ENCODE peak calls at places on chromosome 13, in eight cellular contexts. One of them, this sample, is unnamed. For H3K4me1, the result is how much of the 10 kb centered on the place peaks cover.

GRCh38 chr13:45737571-45738002 is 35.5 kb downstream of the CBY2 start:
- DNase-seq in keratinocyte: no peak
- DNase-seq in CD8-positive, alpha-beta memory T cell: no peak
- DNase-seq in lower lobe of right lung: no peak
- DNase-seq in heart right ventricle: no peak
- DNase-seq in neural progenitor cell: no peak
- DNase-seq in CD8-positive, alpha-beta T cell: no peak
- DNase-seq in mesendoderm: peak
- DNase-seq in this sample: no peak

GRCh38 chr13:46542833-46543232 is 10.1 kb upstream of the LRCH1 start:
- DNase-seq in keratinocyte: no peak
- DNase-seq in mesendoderm: no peak
- DNase-seq in CD8-positive, alpha-beta memory T cell: no peak
- DNase-seq in neural progenitor cell: no peak
- DNase-seq in lower lobe of right lung: no peak
- DNase-seq in CD8-positive, alpha-beta T cell: no peak
- DNase-seq in heart right ventricle: no peak
- DNase-seq in this sample: no peak

GRCh38 chr13:39913928-39914327 is 258.5 kb downstream of the COG6 start:
- DNase-seq in heart right ventricle: no peak
- DNase-seq in keratinocyte: peak
- DNase-seq in mesendoderm: no peak
- DNase-seq in CD8-positive, alpha-beta T cell: no peak
- DNase-seq in CD8-positive, alpha-beta memory T cell: no peak
- DNase-seq in neural progenitor cell: no peak
- DNase-seq in lower lobe of right lung: no peak
- DNase-seq in this sample: no peak

GRCh38 chr13:27797228-27797624 is 4.9 kb downstream of the GSX1 start:
- DNase-seq in keratinocyte: no peak
- DNase-seq in mesendoderm: peak
- DNase-seq in CD8-positive, alpha-beta T cell: no peak
- DNase-seq in heart right ventricle: no peak
- DNase-seq in CD8-positive, alpha-beta memory T cell: no peak
- DNase-seq in lower lobe of right lung: no peak
- DNase-seq in neural progenitor cell: peak
- DNase-seq in this sample: no peak

GRCh38 chr13:94667190-94667589 is 45.2 kb downstream of the SOX21 start:
- DNase-seq in neural progenitor cell: no peak
- DNase-seq in mesendoderm: no peak
- DNase-seq in lower lobe of right lung: no peak
- DNase-seq in keratinocyte: no peak
- DNase-seq in CD8-positive, alpha-beta memory T cell: no peak
- DNase-seq in heart right ventricle: no peak
- DNase-seq in CD8-positive, alpha-beta T cell: no peak
- DNase-seq in this sample: no peak

GRCh38 chr13:30338331-30338851 is 31.0 kb upstream of the KATNAL1 start:
- DNase-seq in mesendoderm: no peak
- DNase-seq in neural progenitor cell: no peak
- DNase-seq in CD8-positive, alpha-beta memory T cell: no peak
- DNase-seq in lower lobe of right lung: no peak
- DNase-seq in CD8-positive, alpha-beta T cell: no peak
- DNase-seq in heart right ventricle: no peak
- DNase-seq in keratinocyte: peak
- DNase-seq in this sample: no peak

GRCh38 chr13:62702502-62702901 is 1286.9 kb upstream of the PCDH20 start:
- DNase-seq in CD8-positive, alpha-beta memory T cell: no peak
- DNase-seq in mesendoderm: no peak
- DNase-seq in heart right ventricle: no peak
- DNase-seq in keratinocyte: no peak
- DNase-seq in lower lobe of right lung: no peak
- DNase-seq in CD8-positive, alpha-beta T cell: no peak
- DNase-seq in neural progenitor cell: no peak
- DNase-seq in this sample: no peak

GRCh38 chr13:46992383-46992952 is 95.6 kb upstream of the HTR2A start:
- DNase-seq in CD8-positive, alpha-beta T cell: no peak
- DNase-seq in lower lobe of right lung: no peak
- DNase-seq in keratinocyte: no peak
- DNase-seq in CD8-positive, alpha-beta memory T cell: no peak
- DNase-seq in mesendoderm: peak
- DNase-seq in neural progenitor cell: peak
- DNase-seq in heart right ventricle: no peak
- DNase-seq in this sample: no peak

GRCh38 chr13:32140109-32140508 is 108.5 kb downstream of the FRY start:
- DNase-seq in heart right ventricle: no peak
- DNase-seq in neural progenitor cell: no peak
- DNase-seq in lower lobe of right lung: no peak
- DNase-seq in mesendoderm: no peak
- DNase-seq in CD8-positive, alpha-beta memory T cell: no peak
- DNase-seq in keratinocyte: no peak
- DNase-seq in CD8-positive, alpha-beta T cell: no peak
- DNase-seq in this sample: no peak

GRCh38 chr13:110748271-110748670 is 34.8 kb downstream of the ING1 start:
- DNase-seq in keratinocyte: no peak
- DNase-seq in neural progenitor cell: no peak
- DNase-seq in CD8-positive, alpha-beta memory T cell: no peak
- DNase-seq in heart right ventricle: no peak
- DNase-seq in CD8-positive, alpha-beta T cell: no peak
- DNase-seq in mesendoderm: no peak
- DNase-seq in lower lobe of right lung: no peak
- DNase-seq in this sample: no peak

GRCh38 chr13:110957181-110957884 is 42.5 kb upstream of the ANKRD10 start:
- DNase-seq in neural progenitor cell: no peak
- DNase-seq in lower lobe of right lung: no peak
- DNase-seq in CD8-positive, alpha-beta T cell: no peak
- DNase-seq in mesendoderm: peak
- DNase-seq in keratinocyte: no peak
- DNase-seq in CD8-positive, alpha-beta memory T cell: no peak
- DNase-seq in heart right ventricle: no peak
- DNase-seq in this sample: no peak

GRCh38 chr13:90447735-90448103 is 899.8 kb upstream of the MIR17HG start:
- DNase-seq in lower lobe of right lung: no peak
- DNase-seq in heart right ventricle: no peak
- DNase-seq in mesendoderm: peak
- DNase-seq in keratinocyte: peak
- DNase-seq in neural progenitor cell: peak
- DNase-seq in CD8-positive, alpha-beta T cell: no peak
- DNase-seq in CD8-positive, alpha-beta memory T cell: no peak
- DNase-seq in this sample: no peak

DNA sequence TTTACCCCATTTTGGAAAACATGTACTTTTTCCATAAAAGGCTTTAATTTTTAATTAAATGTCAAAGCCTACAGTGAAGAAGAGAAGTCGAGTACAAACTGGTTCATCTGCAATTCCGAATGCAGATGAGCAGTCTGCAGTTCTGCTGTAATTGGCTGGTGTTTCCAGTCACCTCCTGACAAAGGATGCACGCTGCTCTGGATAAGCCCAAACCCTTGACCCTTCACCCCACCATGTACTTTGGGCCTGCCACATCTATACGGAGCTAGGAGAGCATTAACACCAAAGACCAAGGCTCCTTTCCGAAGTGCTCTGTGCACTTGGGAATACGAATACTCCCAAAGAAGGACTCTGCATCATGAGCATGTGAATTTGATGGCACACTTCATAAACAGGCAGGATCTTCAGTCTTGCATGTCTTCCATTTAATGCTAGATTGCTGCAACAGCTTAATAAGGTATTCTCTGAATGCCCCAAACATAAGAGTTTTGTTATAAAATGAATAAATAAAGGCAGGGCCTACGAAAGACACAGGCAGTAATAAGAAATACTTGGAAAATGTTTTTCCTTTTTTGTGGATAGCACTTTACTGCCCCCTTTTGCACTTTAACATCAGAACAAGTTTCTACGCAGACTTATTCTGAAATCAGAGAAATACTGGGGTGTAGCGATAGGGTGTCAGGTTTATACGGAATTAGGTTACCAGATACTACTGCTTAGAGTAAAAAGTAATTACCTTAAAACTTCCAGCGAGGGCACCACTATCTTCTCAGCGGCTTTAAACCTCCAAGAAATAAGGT is 15.1 kb downstream of the EFNB2 start:
- DNase-seq in CD8-positive, alpha-beta T cell: no peak
- DNase-seq in lower lobe of right lung: no peak
- DNase-seq in neural progenitor cell: peak
- DNase-seq in mesendoderm: no peak
- DNase-seq in heart right ventricle: no peak
- DNase-seq in CD8-positive, alpha-beta memory T cell: no peak
- DNase-seq in keratinocyte: no peak
- DNase-seq in this sample: no peak
- H3K4me1 ChIP-seq in CD8-positive, alpha-beta T cell: under half
- H3K4me1 ChIP-seq in lower lobe of right lung: under half
- H3K4me1 ChIP-seq in neural progenitor cell: half or more
- H3K4me1 ChIP-seq in mesendoderm: under half
- H3K4me1 ChIP-seq in heart right ventricle: under half
- H3K4me1 ChIP-seq in CD8-positive, alpha-beta memory T cell: under half
- H3K4me1 ChIP-seq in keratinocyte: half or more
- H3K4me1 ChIP-seq in this sample: under half

DNA sequence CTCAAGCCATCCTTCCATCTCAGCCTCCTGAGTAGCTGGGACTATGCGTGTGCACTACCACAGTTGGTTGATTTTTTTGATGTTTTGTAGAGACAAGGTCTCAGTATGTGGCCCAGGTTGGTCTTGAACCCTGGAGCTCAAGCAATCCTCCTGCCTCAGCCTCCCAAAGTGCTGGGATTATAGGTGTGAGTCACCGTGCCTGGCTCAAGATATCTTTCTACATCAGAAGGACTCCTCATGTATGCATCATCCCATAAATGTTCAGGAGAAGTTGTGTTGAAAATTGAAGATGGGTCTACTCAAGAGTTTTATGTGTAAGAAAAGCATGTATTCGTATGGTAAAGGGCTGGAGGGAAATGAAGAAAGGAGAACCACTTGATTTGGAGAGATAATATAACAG is 71.8 kb upstream of the STK24 start:
- DNase-seq in CD8-positive, alpha-beta T cell: no peak
- DNase-seq in keratinocyte: no peak
- DNase-seq in neural progenitor cell: no peak
- DNase-seq in CD8-positive, alpha-beta memory T cell: no peak
- DNase-seq in lower lobe of right lung: no peak
- DNase-seq in heart right ventricle: no peak
- DNase-seq in mesendoderm: no peak
- DNase-seq in this sample: no peak
- H3K4me1 ChIP-seq in CD8-positive, alpha-beta T cell: under half
- H3K4me1 ChIP-seq in keratinocyte: under half
- H3K4me1 ChIP-seq in neural progenitor cell: under half
- H3K4me1 ChIP-seq in CD8-positive, alpha-beta memory T cell: under half
- H3K4me1 ChIP-seq in lower lobe of right lung: under half
- H3K4me1 ChIP-seq in heart right ventricle: under half
- H3K4me1 ChIP-seq in mesendoderm: under half
- H3K4me1 ChIP-seq in this sample: under half

DNA sequence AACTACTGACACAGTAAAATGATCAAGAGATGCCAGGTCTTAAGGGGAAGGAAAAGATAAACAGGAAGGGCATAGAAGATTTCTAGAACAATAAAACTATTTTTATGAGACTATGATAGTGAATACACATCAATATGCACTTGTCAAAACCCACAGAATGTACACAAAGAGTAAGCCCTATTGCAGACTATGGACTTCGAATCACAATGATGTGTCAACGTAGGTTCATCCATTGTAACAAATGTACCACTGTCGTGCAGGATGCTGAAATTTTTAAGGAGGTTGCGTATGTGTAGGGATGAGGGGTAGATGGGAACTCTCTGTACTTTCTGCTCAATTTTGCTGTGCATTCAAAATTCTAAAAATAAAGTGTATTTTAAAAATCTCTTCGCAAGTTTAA is 171.9 kb downstream of the KLF12 start:
- DNase-seq in CD8-positive, alpha-beta T cell: no peak
- DNase-seq in CD8-positive, alpha-beta memory T cell: no peak
- DNase-seq in mesendoderm: no peak
- DNase-seq in neural progenitor cell: no peak
- DNase-seq in lower lobe of right lung: no peak
- DNase-seq in heart right ventricle: no peak
- DNase-seq in keratinocyte: no peak
- DNase-seq in this sample: no peak
- H3K4me1 ChIP-seq in CD8-positive, alpha-beta T cell: under half
- H3K4me1 ChIP-seq in CD8-positive, alpha-beta memory T cell: under half
- H3K4me1 ChIP-seq in mesendoderm: under half
- H3K4me1 ChIP-seq in neural progenitor cell: under half
- H3K4me1 ChIP-seq in lower lobe of right lung: under half
- H3K4me1 ChIP-seq in heart right ventricle: under half
- H3K4me1 ChIP-seq in keratinocyte: under half
- H3K4me1 ChIP-seq in this sample: under half

DNA sequence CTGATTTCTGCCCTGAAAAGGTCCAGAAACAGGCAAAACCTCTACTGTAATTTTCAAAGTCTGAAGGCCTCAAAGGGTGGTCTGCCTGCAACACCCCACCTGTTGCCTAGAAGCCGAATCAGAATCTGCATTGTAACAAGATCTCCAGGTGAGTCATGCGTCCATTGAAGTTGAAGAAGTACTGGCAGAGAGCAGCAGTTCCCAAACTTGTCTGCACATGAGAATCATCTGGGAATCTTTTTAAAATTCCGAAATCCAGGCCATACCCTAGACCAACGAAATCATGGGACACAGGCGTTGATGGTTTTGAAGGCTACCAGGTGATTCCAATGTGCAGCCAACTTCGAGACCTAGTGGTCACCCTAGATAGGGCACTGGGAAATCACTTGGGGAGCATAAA is 16.0 kb upstream of the CLN5 start:
- DNase-seq in lower lobe of right lung: no peak
- DNase-seq in CD8-positive, alpha-beta memory T cell: no peak
- DNase-seq in mesendoderm: no peak
- DNase-seq in keratinocyte: no peak
- DNase-seq in heart right ventricle: no peak
- DNase-seq in CD8-positive, alpha-beta T cell: no peak
- DNase-seq in neural progenitor cell: no peak
- DNase-seq in this sample: no peak
- H3K4me1 ChIP-seq in lower lobe of right lung: under half
- H3K4me1 ChIP-seq in CD8-positive, alpha-beta memory T cell: under half
- H3K4me1 ChIP-seq in mesendoderm: under half
- H3K4me1 ChIP-seq in keratinocyte: under half
- H3K4me1 ChIP-seq in heart right ventricle: under half
- H3K4me1 ChIP-seq in CD8-positive, alpha-beta T cell: under half
- H3K4me1 ChIP-seq in neural progenitor cell: under half
- H3K4me1 ChIP-seq in this sample: under half

GRCh38 chr13:99215466-99215865 is 14.8 kb downstream of the UBAC2 start:
- DNase-seq in neural progenitor cell: no peak
- DNase-seq in mesendoderm: no peak
- DNase-seq in CD8-positive, alpha-beta T cell: peak
- DNase-seq in heart right ventricle: no peak
- DNase-seq in lower lobe of right lung: no peak
- DNase-seq in keratinocyte: no peak
- DNase-seq in CD8-positive, alpha-beta memory T cell: peak
- DNase-seq in this sample: no peak
- H3K4me1 ChIP-seq in neural progenitor cell: under half
- H3K4me1 ChIP-seq in mesendoderm: under half
- H3K4me1 ChIP-seq in CD8-positive, alpha-beta T cell: half or more
- H3K4me1 ChIP-seq in heart right ventricle: half or more
- H3K4me1 ChIP-seq in lower lobe of right lung: under half
- H3K4me1 ChIP-seq in keratinocyte: half or more
- H3K4me1 ChIP-seq in CD8-positive, alpha-beta memory T cell: half or more
- H3K4me1 ChIP-seq in this sample: under half

GRCh38 chr13:41059896-41060722 is 1.2 kb upstream of the WBP4 start:
- DNase-seq in CD8-positive, alpha-beta memory T cell: peak
- DNase-seq in heart right ventricle: peak
- DNase-seq in neural progenitor cell: peak
- DNase-seq in CD8-positive, alpha-beta T cell: peak
- DNase-seq in mesendoderm: peak
- DNase-seq in lower lobe of right lung: peak
- DNase-seq in keratinocyte: no peak
- DNase-seq in this sample: peak
- H3K4me1 ChIP-seq in CD8-positive, alpha-beta memory T cell: under half
- H3K4me1 ChIP-seq in heart right ventricle: half or more
- H3K4me1 ChIP-seq in neural progenitor cell: under half
- H3K4me1 ChIP-seq in CD8-positive, alpha-beta T cell: under half
- H3K4me1 ChIP-seq in mesendoderm: under half
- H3K4me1 ChIP-seq in lower lobe of right lung: half or more
- H3K4me1 ChIP-seq in keratinocyte: under half
- H3K4me1 ChIP-seq in this sample: under half